ENCODE peak calls at places on chromosomes 7 and 10, in ten cellular contexts. T is breast epithelium, L is PC-9, I is heart left ventricle, S is AG04450, R is spleen, Z is kidney epithelial cell, F is BJ, U is Peyer's patch, N is Panc1. Q is an unnamed sample.

GRCh38 chr10:98128802-98129201 is 5.7 kb upstream of the R3HCC1L start:
- DNase-seq in T (no peak), L (no peak), I (no peak), S (no peak), R (no peak), Z (no peak), F (no peak), U (no peak), N (no peak), Q (no peak)

GRCh38 chr10:73916761-73917470 is 6.0 kb downstream of the PLAU start:
- DNase-seq in T (no peak), L (no peak), I (no peak), S (no peak), R (no peak), Z (no peak), F (no peak), U (peak; percentile 63), N (no peak), Q (peak; percentile 46)

GRCh38 chr10:1938317-1938716 is 201.0 kb upstream of the ADARB2 start:
- DNase-seq in T (no peak), L (no peak), I (no peak), S (no peak), R (no peak), Z (no peak), F (no peak), U (no peak), N (no peak), Q (no peak)

GRCh38 chr10:67863094-67863493 is 21.4 kb upstream of the SIRT1 start:
- DNase-seq in T (no peak), L (no peak), I (no peak), S (no peak), R (no peak), Z (no peak), F (no peak), U (no peak), N (no peak), Q (no peak)

GRCh38 chr7:29345590-29345989 is 151.0 kb downstream of the CHN2 start:
- DNase-seq in T (no peak), L (no peak), I (peak; percentile 40), S (no peak), R (no peak), Z (no peak), F (no peak), U (peak; percentile 80), N (no peak), Q (peak; percentile 59)

GRCh38 chr10:6275022-6275997 is 72.6 kb downstream of the PFKFB3 start:
- DNase-seq in T (peak; percentile 79), L (peak; percentile 94), I (peak; percentile 86), S (peak; percentile 85), R (peak; percentile 97), Z (peak; percentile 99), F (peak; percentile 97), U (peak; percentile 94), N (peak; percentile 51), Q (peak; percentile 100)

GRCh38 chr10:78981257-78981969 is 87.4 kb upstream of the ZMIZ1 start:
- DNase-seq in T (no peak), L (no peak), I (no peak), S (no peak), R (no peak), Z (no peak), F (no peak), U (no peak), N (no peak), Q (no peak)

GRCh38 chr10:27464993-27465392 is 39.1 kb upstream of the RAB18 start:
- DNase-seq in T (no peak), L (no peak), I (no peak), S (no peak), R (no peak), Z (no peak), F (no peak), U (no peak), N (no peak), Q (no peak)

GRCh38 chr7:28755255-28755654 is 202.9 kb downstream of the TRIL start:
- DNase-seq in T (no peak), L (no peak), I (no peak), S (no peak), R (no peak), Z (no peak), F (no peak), U (no peak), N (no peak), Q (peak; percentile 22)

GRCh38 chr7:128829391-128830166 is 627 bp upstream of the FLNC start:
- DNase-seq in T (no peak), L (peak; percentile 67), I (peak; percentile 59), S (no peak), R (no peak), Z (no peak), F (no peak), U (no peak), N (peak; percentile 47), Q (no peak)

GRCh38 chr10:26738354-26738753 is 40.9 kb downstream of the PDSS1 start:
- DNase-seq in T (no peak), L (no peak), I (no peak), S (no peak), R (no peak), Z (no peak), F (no peak), U (no peak), N (no peak), Q (peak; percentile 97)

GRCh38 chr10:663466-663751 is 26.1 kb downstream of the DIP2C start:
- DNase-seq in T (no peak), L (no peak), I (no peak), S (no peak), R (no peak), Z (no peak), F (no peak), U (no peak), N (no peak), Q (no peak)

GRCh38 chr7:66119502-66119901 is 4.9 kb downstream of the CRCP start:
- DNase-seq in T (no peak), L (no peak), I (no peak), S (no peak), R (no peak), Z (no peak), F (no peak), U (no peak), N (no peak), Q (no peak)

GRCh38 chr7:66118603-66119002 is 4.0 kb downstream of the CRCP start:
- DNase-seq in T (no peak), L (no peak), I (no peak), S (no peak), R (no peak), Z (no peak), F (no peak), U (no peak), N (no peak), Q (peak; percentile 28)

GRCh38 chr7:66110861-66111260 is 3.8 kb upstream of the CRCP start:
- DNase-seq in T (no peak), L (peak; percentile 64), I (no peak), S (peak; percentile 73), R (no peak), Z (peak; percentile 88), F (peak; percentile 74), U (no peak), N (no peak), Q (peak; percentile 88)

GRCh38 chr7:66114743-66115727 is at the start of gene CRCP:
- DNase-seq in T (peak; percentile 80), L (peak; percentile 82), I (peak; percentile 86), S (peak; percentile 30), R (peak; percentile 98), Z (no peak), F (no peak), U (peak; percentile 92), N (no peak), Q (peak; percentile 71)
- TF ChIP-seq CTCF in T (no peak), L (no peak), I (peak; percentile 21), S (peak; percentile 62), R (peak; percentile 17), Z (peak; percentile 49), F (peak; percentile 52), U (peak; percentile 48), N (no peak), Q (peak; percentile 52)

GRCh38 chr10:52623761-52624160 is 148.8 kb downstream of the MBL2 start:
- DNase-seq in T (no peak), L (no peak), I (no peak), S (no peak), R (no peak), Z (no peak), F (no peak), U (no peak), N (no peak), Q (no peak)

GRCh38 chr10:52615756-52616419 is 156.7 kb downstream of the MBL2 start:
- DNase-seq in T (no peak), L (no peak), I (no peak), S (no peak), R (no peak), Z (no peak), F (no peak), U (no peak), N (no peak), Q (no peak)

GRCh38 chr10:52617346-52617745 is 155.2 kb downstream of the MBL2 start:
- DNase-seq in T (no peak), L (no peak), I (no peak), S (no peak), R (no peak), Z (no peak), F (no peak), U (no peak), N (no peak), Q (peak; percentile 35)

GRCh38 chr10:52616420-52616764 is 156.2 kb downstream of the MBL2 start:
- DNase-seq in T (no peak), L (no peak), I (no peak), S (no peak), R (no peak), Z (no peak), F (no peak), U (no peak), N (no peak), Q (no peak)

GRCh38 chr10:52621635-52622079 is 150.9 kb downstream of the MBL2 start:
- DNase-seq in T (no peak), L (no peak), I (no peak), S (no peak), R (no peak), Z (no peak), F (peak; percentile 83), U (no peak), N (no peak), Q (no peak)
- H3K4me3 ChIP-seq in T (no peak overlapping the region), L (no peak overlapping the region), I (no peak overlapping the region), S (no peak overlapping the region), R (no peak overlapping the region), Z (no peak overlapping the region), F (no peak overlapping the region), U (no peak overlapping the region), N (no peak overlapping the region), Q (no peak overlapping the region)

GRCh38 chr10:118668228-118668952 is 72.9 kb upstream of the PRLHR start:
- DNase-seq in T (no peak), L (no peak), I (no peak), S (no peak), R (no peak), Z (no peak), F (no peak), U (no peak), N (no peak), Q (no peak)
- TF ChIP-seq CTCF in T (no peak), L (no peak), I (no peak), S (no peak), R (no peak), Z (no peak), F (peak; percentile 7), U (no peak), N (no peak), Q (no peak)

GRCh38 chr7:158588085-158588877 is 658 bp upstream of the PTPRN2 start:
- DNase-seq in T (no peak), L (no peak), I (no peak), S (no peak), R (no peak), Z (no peak), F (no peak), U (no peak), N (no peak), Q (no peak)
- H3K4me3 ChIP-seq in T (peak overlapping the region; percentile 48), L (no peak overlapping the region), I (peak overlapping the region; percentile 38), S (peak overlapping the region; percentile 39), R (no peak overlapping the region), Z (peak overlapping the region; percentile 2), F (peak overlapping the region; percentile 46), U (no peak overlapping the region), N (peak overlapping the region; percentile 33), Q (no peak overlapping the region)